ENCODE peak calls at places on chromosomes 4 and X, in five cellular contexts. S, H, Q, C and K are unnamed samples.

GRCh38 chr4:4864443-4864939 is 5.0 kb downstream of the MSX1 start:
- DNase-seq in S (no peak), C (no peak), Q (no peak), H (no peak), K (no peak)

GRCh38 chr4:6644792-6645530 is 4.5 kb downstream of the MRFAP1 start:
- DNase-seq in S (no peak), Q (no peak), H (no peak), C (no peak), K (no peak)

GRCh38 chrX:149230689-149231088 is 274.4 kb downstream of the IDS start:
- DNase-seq in C (no peak), S (no peak), Q (no peak), H (no peak), K (no peak)

GRCh38 chr4:6281436-6282144 is 11.9 kb downstream of the WFS1 start:
- DNase-seq in Q (no peak), C (no peak), S (no peak), H (no peak), K (no peak)

GRCh38 chr4:22129454-22130075 is 181.0 kb upstream of the KCNIP4 start:
- DNase-seq in Q (no peak), C (peak), H (peak), S (no peak), K (no peak)

GRCh38 chr4:155376387-155377268 is at the start of gene MAP9:
- DNase-seq in S (peak), H (peak), C (peak), Q (peak), K (peak)

GRCh38 chrX:133083899-133084298 is 13.0 kb downstream of the USP26 start:
- DNase-seq in C (no peak), S (no peak), Q (no peak), H (no peak), K (no peak)

GRCh38 chr4:10078481-10079233 is 37.9 kb downstream of the WDR1 start:
- DNase-seq in S (no peak), C (no peak), Q (no peak), H (no peak), K (no peak)

GRCh38 chr4:44629280-44629866 is 22.1 kb downstream of the YIPF7 start:
- DNase-seq in C (peak), S (peak), Q (peak), H (peak), K (no peak)

GRCh38 chr4:151475338-151475737 is 66.4 kb downstream of the FHIP1A start:
- DNase-seq in H (no peak), C (no peak), Q (no peak), S (no peak), K (no peak)

GRCh38 chrX:46588263-46588662 is 14.7 kb downstream of the CHST7 start:
- DNase-seq in Q (peak), H (peak), S (no peak), C (peak), K (no peak)

GRCh38 chr4:33883111-33883510 is 2361.2 kb downstream of the ARAP2 start:
- DNase-seq in C (no peak), Q (no peak), S (no peak), H (no peak), K (no peak)

GRCh38 chrX:53246231-53246630 is 21.2 kb upstream of the KDM5C start:
- DNase-seq in H (no peak), C (no peak), Q (no peak), S (no peak), K (no peak)

GRCh38 chr4:177699365-177700213 is 257.4 kb upstream of the AGA start:
- DNase-seq in S (no peak), C (no peak), Q (no peak), H (no peak), K (no peak)

GRCh38 chrX:73823473-73824004 is 260.5 kb downstream of the CHIC1 start:
- DNase-seq in S (no peak), H (no peak), C (no peak), Q (no peak), K (no peak)

GRCh38 chrX:73289039-73289438 is 74.4 kb upstream of the NAP1L2 start:
- DNase-seq in S (no peak), H (no peak), Q (no peak), C (no peak), K (no peak)

GRCh38 chr4:37759833-37760232 is 66.7 kb upstream of the PGM2 start:
- DNase-seq in H (no peak), Q (no peak), C (no peak), S (no peak), K (no peak)

GRCh38 chr4:138870739-138871633 is 144.6 kb upstream of the NOCT start:
- DNase-seq in C (peak), S (peak), Q (peak), H (peak), K (peak)

GRCh38 chr4:41963105-41963504 is 18.5 kb upstream of the DCAF4L1 start:
- DNase-seq in H (peak), Q (peak), C (peak), S (no peak), K (no peak)

GRCh38 chrX:68833855-68834331 is 5.1 kb downstream of the EFNB1 start:
- DNase-seq in H (no peak), C (no peak), Q (peak), S (no peak), K (no peak)

GRCh38 chr4:61886180-61886579 is 686.1 kb downstream of the ADGRL3 start:
- DNase-seq in C (no peak), Q (no peak), S (no peak), H (no peak), K (no peak)

GRCh38 chr4:17707671-17708070 is 73.8 kb downstream of the FAM184B start:
- DNase-seq in S (no peak), Q (no peak), C (no peak), H (no peak), K (no peak)

GRCh38 chr4:5357863-5358262 is 306.6 kb downstream of the STK32B start:
- DNase-seq in C (no peak), S (no peak), H (no peak), Q (no peak), K (no peak)

GRCh38 chrX:39309721-39310152 is 508.5 kb downstream of the MID1IP1 start:
- DNase-seq in S (no peak), H (peak), Q (no peak), C (peak), K (no peak)

GRCh38 chr4:146976145-146976544 is 30.5 kb upstream of the TTC29 start:
- DNase-seq in S (no peak), H (no peak), Q (no peak), C (no peak), K (no peak)
- TF ChIP-seq CTCF in S (no peak), H (no peak), Q (no peak), C (no peak), K (no peak)

GRCh38 chr4:179797718-179798117 is 2355.5 kb upstream of the AGA start:
- DNase-seq in H (no peak), C (no peak), Q (no peak), S (no peak), K (no peak)
- H3K4me3 ChIP-seq in H (no peak), C (no peak), Q (no peak), S (no peak), K (no peak)

DNA sequence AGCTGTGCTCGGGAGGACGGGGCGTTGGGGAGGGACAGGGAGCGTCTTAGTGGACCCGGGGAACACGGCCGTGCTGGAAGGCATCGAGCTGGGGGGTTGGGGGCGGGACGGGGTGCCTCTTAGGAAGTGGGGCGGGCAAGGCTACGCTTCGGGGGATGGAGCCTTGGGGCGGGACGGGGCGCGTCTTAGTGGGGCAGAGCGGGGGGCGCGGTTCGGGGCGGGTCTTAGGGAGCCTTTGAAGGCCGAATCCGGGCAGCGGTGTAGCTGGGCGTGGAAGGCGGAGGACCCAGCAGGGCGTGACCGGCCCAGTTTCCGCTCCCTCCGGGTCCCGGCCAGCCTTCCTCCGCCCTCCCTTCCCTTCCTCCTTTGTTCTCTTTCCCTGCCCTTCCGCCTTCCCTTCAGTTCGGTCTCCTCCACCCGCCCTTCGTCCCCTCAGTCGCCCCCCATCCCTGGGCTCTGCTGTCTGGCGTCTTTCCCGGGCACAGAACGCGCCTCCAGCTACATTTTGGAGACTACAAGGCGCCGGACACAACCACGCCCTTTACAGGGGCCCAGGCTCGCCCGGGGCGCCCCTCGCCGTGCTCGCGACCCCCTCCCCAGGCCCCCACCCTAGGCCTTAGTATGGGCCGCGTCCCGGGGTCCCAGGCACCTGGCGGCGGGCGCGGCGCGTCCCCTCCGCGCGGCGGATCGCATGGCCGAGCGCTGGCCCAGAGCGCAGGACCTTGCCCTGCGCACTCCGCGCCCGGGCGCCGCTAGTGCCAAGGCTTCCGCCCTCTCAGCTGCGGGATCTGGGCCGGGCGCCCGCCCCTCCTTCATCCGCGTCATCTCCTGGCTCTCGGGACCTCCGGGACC is at the start of gene ARSD:
- DNase-seq in C (peak), H (peak), Q (no peak), S (peak), K (peak)
- TF ChIP-seq CTCF in C (no peak), H (no peak), Q (no peak), S (no peak), K (no peak)

GRCh38 chr4:184806711-184807110 is 19.1 kb downstream of the ACSL1 start:
- DNase-seq in S (no peak), C (no peak), H (no peak), Q (no peak), K (no peak)

GRCh38 chr4:184806246-184806550 is 19.6 kb downstream of the ACSL1 start:
- DNase-seq in H (no peak), S (no peak), C (no peak), Q (no peak), K (no peak)

GRCh38 chr4:184808719-184809062 is 17.1 kb downstream of the ACSL1 start:
- DNase-seq in Q (no peak), H (no peak), S (no peak), C (no peak), K (no peak)

GRCh38 chr4:184807261-184807660 is 18.5 kb downstream of the ACSL1 start:
- DNase-seq in H (no peak), Q (no peak), S (no peak), C (no peak), K (no peak)

DNA sequence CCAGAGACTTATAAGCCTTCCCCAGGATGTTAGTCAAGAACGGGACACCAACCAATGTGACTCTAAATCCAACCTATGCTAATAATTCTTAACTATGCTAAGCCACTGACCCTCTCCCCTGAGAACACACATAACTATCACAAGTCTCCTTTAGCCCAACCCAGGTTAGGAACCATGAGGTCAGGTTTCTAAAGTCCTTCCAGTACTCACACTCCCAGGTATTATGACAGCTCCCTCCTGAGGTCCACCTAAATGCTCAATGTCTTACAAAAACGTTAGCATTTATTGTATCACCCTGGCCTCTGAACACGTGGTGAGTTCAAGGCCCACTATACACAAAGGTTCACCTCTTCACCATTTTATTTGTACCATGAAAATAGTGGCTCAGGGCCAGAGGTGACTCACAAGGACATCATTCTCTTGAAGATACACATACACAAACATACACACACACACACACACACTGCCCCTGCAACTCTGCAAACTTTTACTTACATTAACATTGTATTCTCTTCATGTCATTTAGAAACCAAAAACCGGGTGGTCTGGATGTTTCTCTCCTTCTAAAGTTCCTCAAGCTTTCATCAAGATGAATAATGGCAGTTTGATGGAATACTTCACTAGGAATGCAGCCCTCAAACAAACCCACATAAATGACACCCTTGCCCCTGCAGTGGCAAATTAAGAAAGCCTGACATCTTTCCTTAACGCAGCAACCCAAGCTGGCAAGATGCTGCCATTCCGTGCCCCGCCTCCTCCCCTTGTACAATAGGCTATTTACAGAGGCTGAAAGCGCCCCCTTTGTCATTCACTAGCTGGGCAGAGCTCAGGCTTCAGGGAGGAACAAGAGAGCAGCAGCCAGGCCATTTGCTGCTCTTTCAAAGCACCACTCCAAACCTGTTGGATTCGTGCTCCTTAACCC is 17.7 kb downstream of the ACSL1 start:
- DNase-seq in Q (no peak), H (peak), S (peak), C (no peak), K (no peak)
- H3K4me3 ChIP-seq in Q (no peak), H (no peak), S (no peak), C (no peak), K (no peak)

GRCh38 chrX:95076449-95076848 is 1402.4 kb downstream of the FAM133A start:
- DNase-seq in C (peak), Q (peak), S (no peak), H (peak), K (no peak)
- TF ChIP-seq CTCF in C (peak), Q (peak), S (peak), H (peak), K (peak)

GRCh38 chr4:142402156-142402555 is 443.9 kb downstream of the INPP4B start:
- DNase-seq in Q (no peak), S (no peak), C (no peak), H (no peak), K (no peak)
- H3K4me3 ChIP-seq in Q (no peak), S (no peak), C (peak), H (no peak), K (no peak)

DNA sequence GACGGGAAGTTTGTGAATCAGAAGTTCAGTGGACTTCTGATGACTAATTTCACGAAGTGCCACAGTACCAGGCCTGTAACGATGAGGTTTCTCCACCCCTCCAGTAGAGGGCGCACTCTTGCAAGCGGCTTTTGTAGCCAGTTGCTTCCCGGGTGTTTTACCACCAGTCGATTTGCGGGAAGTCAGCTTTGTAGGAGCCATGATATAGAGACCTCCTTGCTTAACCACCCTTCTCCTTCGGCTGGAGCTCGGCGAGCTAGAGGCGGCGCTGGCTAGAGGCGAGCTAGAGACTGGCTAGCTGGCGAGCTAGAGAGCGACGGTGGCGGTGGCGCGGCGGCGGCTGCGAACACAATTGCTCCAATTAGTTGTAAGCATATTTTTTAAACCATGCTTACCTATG is 72.0 kb downstream of the IL1RAPL1 start:
- DNase-seq in Q (peak), C (peak), H (no peak), S (no peak), K (no peak)
- TF ChIP-seq CTCF in Q (peak), C (peak), H (peak), S (peak), K (no peak)

GRCh38 chr4:102392033-102392744 is 46.9 kb upstream of the SLC39A8 start:
- DNase-seq in C (no peak), Q (no peak), H (no peak), S (no peak), K (no peak)
- H3K4me3 ChIP-seq in C (no peak), Q (no peak), H (no peak), S (no peak), K (no peak)